ENCODE peak calls at places on chromosomes 11 and 22, in five cellular contexts. H, V, M, S and G are unnamed samples.
A peak's percentile ranks its signal among the peaks of the same experiment; 100 is the strongest.

GRCh38 chr22:48889887-48890692 is 937.6 kb downstream of the BRD1 start:
- DNase-seq in V (no peak), H (peak; percentile 29), S (no peak), M (no peak), G (no peak)

GRCh38 chr11:27313157-27313821 is 49.7 kb downstream of the CCDC34 start:
- DNase-seq in H (no peak), V (no peak), S (peak; percentile 44), M (no peak), G (no peak)

GRCh38 chr22:41828516-41828915 is 4.4 kb upstream of the SREBF2 start:
- DNase-seq in M (no peak), H (no peak), S (no peak), V (no peak), G (no peak)

GRCh38 chr11:119791701-119792151 is 62.7 kb upstream of the NECTIN1 start:
- DNase-seq in S (peak; percentile 53), V (peak; percentile 7), H (peak; percentile 41), M (peak; percentile 92), G (peak; percentile 48)

GRCh38 chr22:17552737-17553136 is 10.6 kb upstream of the SLC25A18 start:
- DNase-seq in V (no peak), M (no peak), H (no peak), S (no peak), G (no peak)

GRCh38 chr11:76781861-76782500 is 1.2 kb upstream of the TSKU start:
- DNase-seq in V (no peak), H (no peak), M (no peak), S (no peak), G (no peak)

GRCh38 chr22:47161631-47162030 is 399.2 kb downstream of the TBC1D22A start:
- DNase-seq in S (no peak), V (no peak), M (no peak), H (no peak), G (no peak)

GRCh38 chr11:120020981-120021380 is 116.9 kb downstream of the TRIM29 start:
- DNase-seq in V (no peak), M (no peak), H (no peak), S (no peak), G (no peak)

GRCh38 chr11:6596237-6596877 is 7.1 kb downstream of the RRP8 start:
- DNase-seq in S (no peak), V (no peak), M (no peak), H (no peak), G (no peak)

GRCh38 chr11:57649826-57650738 is at the start of gene YPEL4:
- DNase-seq in V (peak; percentile 85), H (no peak), S (peak; percentile 76), M (peak; percentile 88), G (peak; percentile 74)

GRCh38 chr11:90407350-90407749 is 184.5 kb upstream of the CHORDC1 start:
- DNase-seq in M (no peak), H (no peak), V (no peak), S (no peak), G (no peak)

GRCh38 chr11:77259681-77260080 is 41.8 kb downstream of the GDPD4 start:
- DNase-seq in H (no peak), M (peak; percentile 81), V (peak; percentile 60), S (peak; percentile 79), G (peak; percentile 47)

GRCh38 chr22:37985751-37986281 is 1.5 kb upstream of the SOX10 start:
- DNase-seq in H (no peak), M (no peak), S (no peak), V (no peak), G (no peak)

GRCh38 chr11:118892964-118893363 is 9.3 kb downstream of the CXCR5 start:
- DNase-seq in S (no peak), M (no peak), V (no peak), H (no peak), G (no peak)

GRCh38 chr11:59115556-59115955 is 8.5 kb downstream of the FAM111B start:
- DNase-seq in V (no peak), H (no peak), M (no peak), S (no peak), G (no peak)

GRCh38 chr22:46754110-46754799 is 8.2 kb upstream of the TBC1D22A start:
- DNase-seq in M (peak; percentile 97), S (peak; percentile 96), H (peak; percentile 93), V (peak; percentile 98), G (peak; percentile 96)

GRCh38 chr11:59283825-59284772 is 71.4 kb upstream of the MPEG1 start:
- DNase-seq in S (peak; percentile 62), M (peak; percentile 72), V (peak; percentile 69), H (no peak), G (peak; percentile 69)

GRCh38 chr11:102678022-102678421 is 27.5 kb downstream of the MMP27 start:
- DNase-seq in M (no peak), S (no peak), V (no peak), H (no peak), G (no peak)

GRCh38 chr11:102680945-102681344 is 24.6 kb downstream of the MMP27 start:
- DNase-seq in S (peak; percentile 76), H (no peak), M (peak; percentile 9), V (peak; percentile 21), G (peak; percentile 5)

GRCh38 chr11:102685769-102686168 is 19.8 kb downstream of the MMP27 start:
- DNase-seq in S (no peak), V (no peak), M (no peak), H (no peak), G (no peak)

GRCh38 chr11:102685311-102685710 is 20.3 kb downstream of the MMP27 start:
- DNase-seq in H (no peak), M (no peak), S (peak; percentile 42), V (no peak), G (no peak)

GRCh38 chr11:102683277-102683676 is 22.3 kb downstream of the MMP27 start:
- DNase-seq in H (no peak), S (no peak), M (no peak), V (no peak), G (no peak)
- TF ChIP-seq CTCF in H (no peak), S (no peak), M (peak; percentile 5), V (no peak), G (no peak)

GRCh38 chr22:23242473-23243001 is 62.2 kb downstream of the BCR start:
- DNase-seq in V (no peak), H (no peak), S (no peak), M (peak; percentile 66), G (no peak)

GRCh38 chr22:23241562-23242472 is 61.5 kb downstream of the BCR start:
- DNase-seq in H (no peak), S (no peak), M (no peak), V (no peak), G (no peak)

GRCh38 chr22:23238707-23239106 is 58.4 kb downstream of the BCR start:
- DNase-seq in S (no peak), H (no peak), M (no peak), V (no peak), G (no peak)

GRCh38 chr22:23239429-23239828 is 59.1 kb downstream of the BCR start:
- DNase-seq in V (no peak), S (no peak), H (no peak), M (no peak), G (no peak)

GRCh38 chr22:23240639-23241389 is 60.5 kb downstream of the BCR start:
- DNase-seq in M (no peak), S (no peak), H (no peak), V (peak; percentile 41), G (peak; percentile 46)
- TF ChIP-seq CTCF in M (peak; percentile 43), S (peak; percentile 33), H (peak; percentile 48), V (peak; percentile 44), G (peak; percentile 49)

GRCh38 chr11:62496676-62497075 is 49.9 kb downstream of the AHNAK start:
- DNase-seq in S (no peak), V (no peak), H (no peak), M (no peak), G (no peak)

GRCh38 chr11:62494246-62494645 is 52.4 kb downstream of the AHNAK start:
- DNase-seq in H (no peak), M (no peak), V (no peak), S (no peak), G (no peak)

GRCh38 chr11:62498492-62499286 is 47.9 kb downstream of the AHNAK start:
- DNase-seq in V (no peak), H (no peak), M (no peak), S (no peak), G (no peak)

GRCh38 chr11:62500066-62501035 is 46.3 kb downstream of the AHNAK start:
- DNase-seq in M (no peak), H (peak; percentile 90), V (no peak), S (no peak), G (no peak)

GRCh38 chr11:62497132-62497915 is 49.3 kb downstream of the AHNAK start:
- DNase-seq in H (no peak), V (peak; percentile 79), M (peak; percentile 74), S (peak; percentile 67), G (peak; percentile 75)
- TF ChIP-seq CTCF in H (peak; percentile 73), V (peak; percentile 29), M (peak; percentile 29), S (peak; percentile 18), G (peak; percentile 18)

GRCh38 chr22:21652547-21653545 is 10.7 kb downstream of the SDF2L1 start:
- DNase-seq in S (no peak), V (no peak), M (no peak), H (no peak), G (no peak)
- TF ChIP-seq CTCF in S (no peak), V (no peak), M (no peak), H (no peak), G (no peak)

DNA sequence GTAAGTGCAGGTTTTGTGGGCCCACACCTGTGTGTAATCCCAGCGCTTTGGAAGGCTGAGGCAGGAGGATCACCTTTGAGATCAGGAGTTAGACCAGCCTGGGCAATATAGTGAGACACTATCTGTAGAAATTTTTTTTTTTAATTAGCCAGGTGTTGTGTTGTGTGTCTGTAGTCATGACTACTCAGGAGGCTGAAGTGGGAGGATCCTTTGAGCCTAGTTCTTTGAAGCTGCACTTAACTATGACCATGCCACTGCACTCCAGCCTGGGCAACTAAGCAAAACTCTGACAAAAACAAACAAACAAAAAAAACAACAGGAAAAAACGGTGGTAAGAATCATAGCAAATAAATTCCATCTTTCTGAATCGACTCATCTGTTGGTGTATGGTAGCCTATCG is 268.6 kb upstream of the PDGFD start:
- DNase-seq in S (no peak), M (no peak), H (no peak), V (no peak), G (no peak)
- TF ChIP-seq CTCF in S (no peak), M (no peak), H (no peak), V (no peak), G (no peak)

GRCh38 chr11:103202048-103202651 is 92.9 kb downstream of the DYNC2H1 start:
- DNase-seq in M (peak; percentile 73), S (peak; percentile 68), V (peak; percentile 72), H (no peak), G (peak; percentile 72)
- TF ChIP-seq CTCF in M (peak; percentile 60), S (peak; percentile 78), V (peak; percentile 82), H (peak; percentile 87), G (peak; percentile 70)

DNA sequence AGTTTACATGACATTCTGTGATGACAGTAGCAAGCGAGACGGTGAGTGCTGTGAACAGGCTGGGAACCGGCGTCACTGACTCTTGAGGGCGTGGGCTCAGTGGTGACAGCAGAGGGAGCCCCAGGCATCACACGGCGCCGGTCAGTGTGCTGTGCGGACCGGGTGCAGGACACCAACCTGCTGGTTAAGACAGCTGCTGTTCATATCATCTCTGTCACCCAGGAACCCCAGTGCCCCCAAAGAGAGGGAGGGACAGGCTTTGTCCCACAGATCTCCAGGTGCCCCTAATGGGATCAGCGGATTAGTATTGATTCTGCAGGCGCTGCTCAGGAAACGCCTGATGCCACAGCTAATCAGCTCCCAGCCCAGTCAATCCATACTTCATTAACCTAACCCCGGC is 18.4 kb downstream of the B3GAT1 start:
- DNase-seq in H (no peak), S (no peak), M (no peak), V (no peak), G (no peak)
- TF ChIP-seq CTCF in H (peak; percentile 9), S (no peak), M (no peak), V (no peak), G (no peak)

GRCh38 chr11:72446929-72447753 is 12.8 kb upstream of the CLPB start:
- DNase-seq in M (peak; percentile 86), H (no peak), S (peak; percentile 80), V (peak; percentile 80), G (peak; percentile 77)
- TF ChIP-seq CTCF in M (peak; percentile 73), H (peak; percentile 94), S (peak; percentile 75), V (peak; percentile 89), G (peak; percentile 72)